ENCODE peak calls at places on chromosomes 3 and 15, in four cellular contexts. K is H1, I is K562, N is HepG2. X is an unnamed sample.

GRCh38 chr15:67149859-67150824 is 84.7 kb downstream of the SMAD3 start:
- DNase-seq in I (peak; percentile 53), K (no peak), N (peak; percentile 94), X (peak; percentile 99)

GRCh38 chr15:77030042-77030927 is 35.4 kb downstream of the PSTPIP1 start:
- DNase-seq in N (no peak), K (no peak), I (no peak), X (no peak)

GRCh38 chr3:186193534-186194450 is 84.9 kb upstream of the ETV5 start:
- DNase-seq in K (peak; percentile 31), I (no peak), N (no peak), X (no peak)

GRCh38 chr3:186432189-186432588 is 70.2 kb upstream of the DGKG start:
- DNase-seq in N (no peak), K (no peak), I (no peak), X (no peak)

GRCh38 chr3:71051893-71052687 is 531.4 kb downstream of the FOXP1 start:
- DNase-seq in N (no peak), I (no peak), K (no peak), X (peak; percentile 57)

GRCh38 chr3:176262071-176262470 is 935.2 kb downstream of the TBL1XR1 start:
- DNase-seq in I (no peak), K (no peak), N (no peak), X (no peak)

GRCh38 chr15:89814112-89814742 is 425 bp downstream of the ANPEP start:
- DNase-seq in I (no peak), N (no peak), K (no peak), X (no peak)

GRCh38 chr3:94130690-94131089 is 67.8 kb downstream of the NSUN3 start:
- DNase-seq in N (no peak), K (no peak), I (no peak), X (no peak)

GRCh38 chr15:44289352-44289790 is 852 bp downstream of the GOLM2 start:
- DNase-seq in I (no peak), K (no peak), N (no peak), X (peak; percentile 37)

GRCh38 chr3:134389865-134390264 is 15.6 kb upstream of the AMOTL2 start:
- DNase-seq in N (no peak), I (no peak), K (no peak), X (no peak)

GRCh38 chr3:136802481-136802996 is 16.4 kb upstream of the SLC35G2 start:
- DNase-seq in N (no peak), K (no peak), I (no peak), X (peak; percentile 60)

DNA sequence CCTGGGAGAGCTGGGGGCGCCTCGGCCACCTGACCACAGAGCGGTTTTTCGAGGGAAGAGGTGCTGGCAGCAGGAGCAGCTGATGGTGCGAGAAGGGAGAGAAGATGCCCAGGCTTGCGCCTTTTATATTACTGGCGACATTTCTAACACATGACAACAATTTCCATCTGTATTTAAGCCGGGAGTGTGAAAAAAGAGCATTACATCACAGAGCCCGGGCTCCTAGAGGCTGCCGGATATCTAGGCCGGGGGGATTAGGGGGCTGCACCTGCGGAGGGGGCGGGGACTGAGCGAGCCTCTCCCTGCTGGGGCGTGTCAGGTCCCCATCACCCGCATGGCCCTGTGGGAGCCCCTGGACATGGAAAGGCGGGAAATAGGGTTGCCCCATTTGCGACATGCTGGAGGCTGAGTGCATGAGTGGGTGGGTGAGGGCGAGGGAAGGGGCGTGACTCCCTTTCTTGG is 440.7 kb downstream of the MAGI1 start:
- DNase-seq in I (peak; percentile 36), K (peak; percentile 62), N (no peak), X (no peak)
- H2AFZ ChIP-seq in I (no peak overlapping the region), K (no peak overlapping the region), N (no peak overlapping the region), X (no peak overlapping the region)

GRCh38 chr15:68517285-68517711 is 61.5 kb upstream of the CORO2B start:
- DNase-seq in I (no peak), N (no peak), K (no peak), X (no peak)
- TF ChIP-seq JUN in I (no peak), N (no peak), K (no peak), X (no peak)

DNA sequence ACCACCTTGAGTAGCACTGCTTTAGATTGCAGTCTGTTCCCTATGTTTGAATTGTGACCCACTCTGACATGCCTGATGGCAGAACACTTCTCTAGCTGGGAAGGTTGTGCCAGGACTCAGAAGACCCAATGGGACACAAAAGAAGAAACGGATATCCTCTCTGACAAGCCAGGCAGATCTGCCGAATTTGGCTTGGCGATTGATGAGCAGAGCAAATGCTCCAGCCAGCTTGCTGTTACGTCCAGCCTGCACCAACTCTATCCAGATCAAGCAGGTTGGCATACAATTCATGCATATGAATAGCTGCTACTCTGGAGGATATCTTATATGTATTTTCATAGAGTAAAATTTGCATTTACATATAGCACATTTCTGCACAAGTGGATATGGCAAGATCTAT is 102.9 kb downstream of the PEX5L start:
- DNase-seq in N (no peak), I (no peak), K (no peak), X (no peak)
- H2AFZ ChIP-seq in N (no peak overlapping the region), I (no peak overlapping the region), K (no peak overlapping the region), X (no peak overlapping the region)

DNA sequence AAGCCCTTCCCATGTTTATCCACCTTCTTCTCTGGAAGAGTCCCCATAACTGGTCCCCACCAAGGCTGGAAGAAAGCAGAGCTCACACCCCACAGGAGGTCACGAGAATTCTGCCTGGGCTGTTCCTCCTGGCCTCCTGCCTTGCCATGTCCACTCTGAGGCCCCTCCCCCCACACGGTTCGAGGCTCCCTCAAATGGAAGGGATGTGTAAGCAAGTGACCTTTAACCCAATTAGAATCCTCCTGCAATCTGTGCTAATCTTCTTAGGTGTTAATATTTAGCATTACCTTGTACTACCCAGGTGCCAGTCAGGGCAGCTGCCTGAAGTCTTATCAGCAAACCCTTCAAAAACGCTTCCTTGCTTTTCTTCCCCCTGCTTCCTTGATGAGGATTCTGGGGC is 32.4 kb upstream of the DYNC1LI1 start:
- DNase-seq in I (no peak), K (no peak), N (no peak), X (no peak)
- TF ChIP-seq JUN in I (no peak), K (no peak), N (no peak), X (no peak)

GRCh38 chr3:159075302-159075701 is 273.4 kb downstream of the MFSD1 start:
- DNase-seq in N (no peak), I (no peak), K (no peak), X (no peak)

GRCh38 chr3:159080236-159080635 is 278.4 kb downstream of the MFSD1 start:
- DNase-seq in N (no peak), I (no peak), K (no peak), X (no peak)

GRCh38 chr3:159077860-159078259 is 276.0 kb downstream of the MFSD1 start:
- DNase-seq in I (no peak), K (no peak), N (no peak), X (peak; percentile 94)

GRCh38 chr3:159082514-159082913 is 280.7 kb downstream of the MFSD1 start:
- DNase-seq in N (no peak), I (no peak), K (no peak), X (peak; percentile 61)

GRCh38 chr3:159080821-159081220 is 279.0 kb downstream of the MFSD1 start:
- DNase-seq in N (no peak), I (no peak), K (no peak), X (no peak)
- H2AFZ ChIP-seq in N (no peak overlapping the region), I (no peak overlapping the region), K (peak overlapping the region; percentile 68), X (peak overlapping the region; percentile 13)

GRCh38 chr3:37402351-37402750 is 228.0 kb upstream of the LRRFIP2 start:
- DNase-seq in I (no peak), N (no peak), K (no peak), X (no peak)
- TF ChIP-seq JUN in I (no peak), N (no peak), K (no peak), X (no peak)

GRCh38 chr3:179811321-179812095 is 158.7 kb downstream of the USP13 start:
- DNase-seq in N (peak; percentile 46), I (peak; percentile 38), K (peak; percentile 21), X (peak; percentile 55)
- H2AFZ ChIP-seq in N (peak overlapping the region; percentile 24), I (no peak overlapping the region), K (peak overlapping the region; percentile 75), X (peak overlapping the region; percentile 89)

GRCh38 chr3:14773691-14774128 is 45.1 kb upstream of the FGD5 start:
- DNase-seq in K (no peak), I (no peak), N (no peak), X (no peak)
- TF ChIP-seq JUN in K (no peak), I (no peak), N (no peak), X (no peak)

GRCh38 chr3:123883111-123883510 is 1.0 kb downstream of the MYLK start:
- DNase-seq in K (no peak), I (no peak), N (no peak), X (no peak)
- H2AFZ ChIP-seq in K (peak overlapping the region; percentile 56), I (no peak overlapping the region), N (no peak overlapping the region), X (no peak overlapping the region)